ENCODE peak calls at places on chromosomes 16 and 17, in seven cellular contexts. L is H1, I is H9, J is IMR-90, W is neuronal stem cell, N is mesenchymal stem cell, O is mesendoderm. Y is an unnamed sample.

GRCh38 chr16:61829631-61830030 is 206.6 kb downstream of the CDH8 start:
- DNase-seq in L (no peak), I (no peak), J (no peak), W (peak; percentile 55), N (no peak), O (no peak), Y (no peak)

GRCh38 chr17:18093616-18094408 is 6.1 kb downstream of the DRG2 start:
- DNase-seq in L (no peak), I (peak; percentile 63), J (peak; percentile 83), W (no peak), N (peak; percentile 91), O (peak; percentile 63), Y (peak; percentile 33)

GRCh38 chr17:6671431-6671830 is 19.9 kb downstream of the C17orf100 start:
- DNase-seq in L (no peak), I (no peak), J (no peak), W (no peak), N (no peak), O (no peak), Y (no peak)

GRCh38 chr16:56279132-56279531 is 87.8 kb downstream of the GNAO1 start:
- DNase-seq in L (no peak), I (no peak), J (no peak), W (no peak), N (no peak), O (no peak), Y (no peak)

GRCh38 chr17:76588182-76588581 is 2.5 kb upstream of the ST6GALNAC2 start:
- DNase-seq in L (no peak), I (no peak), J (no peak), W (no peak), N (no peak), O (no peak), Y (no peak)

GRCh38 chr16:67653131-67654068 is 6.7 kb downstream of the ACD start:
- DNase-seq in L (no peak), I (no peak), J (no peak), W (no peak), N (peak; percentile 45), O (no peak), Y (no peak)

GRCh38 chr16:23523321-23523720 is 13.0 kb upstream of the GGA2 start:
- DNase-seq in L (no peak), I (no peak), J (no peak), W (no peak), N (no peak), O (no peak), Y (no peak)

GRCh38 chr17:78947235-78948153 is 22.3 kb upstream of the TIMP2 start:
- DNase-seq in L (no peak), I (no peak), J (no peak), W (no peak), N (no peak), O (no peak), Y (no peak)

GRCh38 chr16:50261707-50262235 is 4.6 kb upstream of the ADCY7 start:
- DNase-seq in L (no peak), I (no peak), J (no peak), W (no peak), N (no peak), O (no peak), Y (no peak)

GRCh38 chr17:30323895-30324319 is 9.9 kb downstream of the TMIGD1 start:
- DNase-seq in L (no peak), I (no peak), J (no peak), W (no peak), N (no peak), O (no peak), Y (no peak)

GRCh38 chr16:23499801-23500200 is 10.5 kb downstream of the GGA2 start:
- DNase-seq in L (no peak), I (peak; percentile 73), J (no peak), W (no peak), N (no peak), O (peak; percentile 55), Y (no peak)

GRCh38 chr16:13143551-13143950 is 242.2 kb downstream of the SHISA9 start:
- DNase-seq in L (no peak), I (no peak), J (no peak), W (no peak), N (no peak), O (no peak), Y (no peak)

GRCh38 chr16:22296225-22297113 is 740 bp upstream of the POLR3E start:
- DNase-seq in L (no peak), I (no peak), J (no peak), W (no peak), N (peak; percentile 12), O (peak; percentile 27), Y (no peak)

GRCh38 chr16:35690413-35690812 is 2231.0 kb downstream of the TP53TG3F start:
- DNase-seq in L (no peak), I (no peak), J (no peak), W (no peak), N (no peak), O (no peak), Y (no peak)

GRCh38 chr16:10745856-10746255 is 2.2 kb downstream of the NUBP1 start:
- DNase-seq in L (no peak), I (no peak), J (no peak), W (no peak), N (peak; percentile 29), O (no peak), Y (no peak)

GRCh38 chr16:19559242-19559910 is 3.9 kb downstream of the VPS35L start:
- DNase-seq in L (no peak), I (no peak), J (peak; percentile 69), W (peak; percentile 59), N (peak; percentile 73), O (peak; percentile 46), Y (no peak)

GRCh38 chr16:27353853-27354252 is 40.1 kb downstream of the IL4R start:
- DNase-seq in L (no peak), I (no peak), J (no peak), W (no peak), N (no peak), O (peak; percentile 48), Y (no peak)

GRCh38 chr17:39928868-39929651 is 1.5 kb downstream of the LRRC3C start:
- DNase-seq in L (no peak), I (no peak), J (peak; percentile 96), W (no peak), N (peak; percentile 98), O (no peak), Y (no peak)

GRCh38 chr16:75062135-75062943 is 54.2 kb downstream of the LDHD start:
- DNase-seq in L (no peak), I (no peak), J (peak; percentile 69), W (no peak), N (no peak), O (no peak), Y (peak; percentile 87)

GRCh38 chr16:9465150-9465549 is 373.7 kb downstream of the HAPSTR1 start:
- DNase-seq in L (no peak), I (no peak), J (no peak), W (no peak), N (no peak), O (no peak), Y (no peak)

GRCh38 chr17:12726131-12726530 is 60.4 kb downstream of the MYOCD start:
- DNase-seq in L (no peak), I (no peak), J (no peak), W (no peak), N (peak; percentile 31), O (peak; percentile 68), Y (peak; percentile 19)

GRCh38 chr17:81898029-81898866 is 3.8 kb upstream of the NPB start:
- DNase-seq in L (no peak), I (no peak), J (peak; percentile 81), W (no peak), N (peak; percentile 90), O (peak; percentile 47), Y (peak; percentile 94)

GRCh38 chr17:19492140-19492539 is 41.5 kb upstream of the SLC47A1 start:
- DNase-seq in L (no peak), I (peak; percentile 50), J (no peak), W (no peak), N (no peak), O (no peak), Y (no peak)

GRCh38 chr17:74635418-74635817 is 11.9 kb upstream of the CD300E start:
- DNase-seq in L (no peak), I (no peak), J (no peak), W (peak; percentile 26), N (no peak), O (peak; percentile 79), Y (no peak)

GRCh38 chr17:66417300-66417719 is 114.9 kb downstream of the PRKCA start:
- DNase-seq in L (no peak), I (no peak), J (no peak), W (no peak), N (no peak), O (no peak), Y (peak; percentile 89)

GRCh38 chr16:72149676-72150464 is 22.1 kb downstream of the PMFBP1 start:
- DNase-seq in L (no peak), I (peak; percentile 59), J (no peak), W (no peak), N (no peak), O (peak; percentile 83), Y (no peak)
- H4K8ac ChIP-seq in L (peak overlapping the region; percentile 57), I (no peak overlapping the region), J (no peak overlapping the region), W (no peak overlapping the region), N (no peak overlapping the region), O (no peak overlapping the region), Y (no peak overlapping the region)

DNA sequence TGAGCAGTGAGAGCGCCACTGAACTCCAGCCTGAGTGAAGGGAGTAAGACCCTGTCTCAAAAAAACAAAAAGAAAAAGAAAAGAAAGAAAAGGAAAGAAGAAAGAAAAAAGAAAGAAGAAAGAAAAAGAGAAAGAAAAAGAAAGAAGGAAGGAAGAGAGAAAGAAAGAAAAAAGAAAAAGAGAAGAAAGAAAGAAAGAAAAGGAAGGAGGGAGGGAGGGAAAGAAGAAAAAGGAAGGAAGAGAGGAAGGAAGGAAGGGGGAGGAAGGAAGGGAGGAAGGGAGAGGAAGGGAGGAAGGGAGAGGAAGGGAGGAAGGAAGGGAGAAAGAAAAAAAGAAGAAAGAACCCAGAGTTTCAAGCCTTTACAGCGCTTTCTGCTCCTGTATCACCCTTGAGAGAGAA is 19.1 kb downstream of the GINS3 start:
- DNase-seq in L (no peak), I (no peak), J (no peak), W (no peak), N (no peak), O (no peak), Y (no peak)
- H2BK5ac ChIP-seq in L (no peak overlapping the region), I (no peak overlapping the region), J (no peak overlapping the region), W (no peak overlapping the region), N (no peak overlapping the region), O (no peak overlapping the region), Y (no peak overlapping the region)

DNA sequence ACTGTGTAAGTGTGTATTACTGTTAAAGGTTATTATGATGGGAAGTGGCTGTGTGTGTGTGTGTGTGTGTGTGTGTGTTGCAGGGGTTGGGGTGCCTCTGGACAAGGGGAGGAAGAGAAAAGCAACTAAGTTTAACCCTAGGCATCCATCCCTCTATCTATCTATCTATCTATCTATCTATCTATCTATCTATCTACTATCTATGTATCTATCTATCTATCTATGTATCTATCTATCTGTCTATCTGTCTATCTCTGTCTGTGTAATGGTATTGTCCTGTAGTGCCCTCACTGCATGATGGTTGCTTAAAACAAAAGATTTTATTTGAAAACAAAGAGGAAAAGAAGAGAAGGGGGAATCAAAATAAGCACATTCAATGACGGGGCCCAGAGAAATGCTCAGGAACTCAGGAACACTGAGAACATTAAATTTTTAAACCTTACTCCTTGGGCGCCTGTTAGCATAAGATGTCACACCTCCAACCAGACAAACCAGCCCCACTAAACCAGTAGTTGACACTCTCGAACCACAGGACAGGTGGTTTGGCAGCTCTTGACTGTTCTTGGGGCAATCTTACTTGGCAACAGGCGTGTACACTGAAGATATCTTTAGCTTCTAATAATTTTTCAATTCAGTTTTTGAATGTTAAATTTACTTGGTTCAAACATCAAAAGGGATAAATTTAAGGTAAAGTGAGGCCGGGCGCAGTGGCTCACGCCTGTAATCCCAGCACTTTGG is 5.1 kb upstream of the RPL26 start:
- DNase-seq in L (no peak), I (no peak), J (no peak), W (no peak), N (no peak), O (no peak), Y (no peak)
- H3K79me1 ChIP-seq in L (no peaks in the 10 kb centered on the region), I (no peaks in the 10 kb centered on the region), J (peaks cover 12% of the 10 kb centered on the region), W (no peaks in the 10 kb centered on the region), N (no peaks in the 10 kb centered on the region), O (no peaks in the 10 kb centered on the region), Y (peaks cover 21% of the 10 kb centered on the region)

GRCh38 chr16:88662843-88663606 is at the start of gene MVD:
- DNase-seq in L (peak; percentile 96), I (peak; percentile 99), J (peak; percentile 97), W (peak; percentile 98), N (peak; percentile 99), O (peak; percentile 99), Y (peak; percentile 99)
- H4K8ac ChIP-seq in L (peak within 1 kb of the TSS; percentile 94), I (no peak within 1 kb of the TSS), J (no peak within 1 kb of the TSS), W (no peak within 1 kb of the TSS), N (peak within 1 kb of the TSS; percentile 94), O (no peak within 1 kb of the TSS), Y (peak within 1 kb of the TSS; percentile 90)

Y was measured in trophoblast cell.